ENCODE peak calls at places on chromosomes 11 and 22, in four cellular contexts. M, R, D and G are unnamed samples.

GRCh38 chr11:56740886-56741285 is 7.6 kb downstream of the OR9G4 start:
- DNase-seq in M (no peak), R (no peak), D (no peak), G (no peak)

GRCh38 chr11:107508858-107509244 is 51.2 kb upstream of the CWF19L2 start:
- DNase-seq in M (no peak), R (no peak), D (no peak), G (no peak)

GRCh38 chr11:73271936-73272679 is at the start of gene P2RY6:
- DNase-seq in M (peak; percentile 59), R (peak; percentile 92), D (no peak), G (no peak)

GRCh38 chr11:6876914-6877313 is 489 bp downstream of the OR10A4 start:
- DNase-seq in M (no peak), R (no peak), D (no peak), G (no peak)

GRCh38 chr11:63998558-63999348 is 12.5 kb downstream of the OTUB1 start:
- DNase-seq in M (no peak), R (peak; percentile 73), D (no peak), G (no peak)

GRCh38 chr11:76329084-76329648 is 51.8 kb downstream of the THAP12 start:
- DNase-seq in M (peak; percentile 50), R (peak; percentile 92), D (no peak), G (no peak)

GRCh38 chr11:78212586-78213371 is 24.1 kb downstream of the USP35 start:
- DNase-seq in M (peak; percentile 64), R (no peak), D (no peak), G (no peak)

GRCh38 chr22:49334976-49335375 is 492.7 kb downstream of the BRD1 start:
- DNase-seq in M (no peak), R (no peak), D (no peak), G (no peak)

GRCh38 chr11:102966011-102966410 is 10.5 kb upstream of the MMP13 start:
- DNase-seq in M (peak; percentile 20), R (no peak), D (no peak), G (no peak)

GRCh38 chr11:22169833-22170232 is 23.1 kb upstream of the ANO5 start:
- DNase-seq in M (peak; percentile 1), R (no peak), D (no peak), G (no peak)

GRCh38 chr22:29344137-29344536 is 28.6 kb upstream of the RASL10A start:
- DNase-seq in M (peak; percentile 99), R (peak; percentile 37), D (no peak), G (no peak)

GRCh38 chr11:69969890-69970784 is 108.0 kb upstream of the ANO1 start:
- DNase-seq in M (no peak), R (peak; percentile 35), D (no peak), G (no peak)

GRCh38 chr11:101296896-101297295 is 167.3 kb upstream of the PGR start:
- DNase-seq in M (no peak), R (peak; percentile 64), D (no peak), G (no peak)

GRCh38 chr11:2374456-2375201 is 2.5 kb upstream of the CD81 start:
- DNase-seq in M (no peak), R (no peak), D (no peak), G (no peak)

GRCh38 chr11:15434529-15434928 is 319.8 kb downstream of the INSC start:
- DNase-seq in M (no peak), R (no peak), D (no peak), G (no peak)

GRCh38 chr11:82326853-82327252 is 406.8 kb downstream of the FAM181B start:
- DNase-seq in M (no peak), R (no peak), D (no peak), G (no peak)

GRCh38 chr11:72552399-72552910 is 118.1 kb upstream of the CLPB start:
- DNase-seq in M (no peak), R (no peak), D (no peak), G (no peak)

GRCh38 chr11:8291421-8292350 is 28.0 kb upstream of the LMO1 start:
- DNase-seq in M (no peak), R (no peak), D (no peak), G (peak; percentile 32)

GRCh38 chr11:126702165-126702738 is 298.3 kb downstream of the KIRREL3 start:
- DNase-seq in M (no peak), R (no peak), D (no peak), G (no peak)

GRCh38 chr11:126701555-126701897 is 299.0 kb downstream of the KIRREL3 start:
- DNase-seq in M (no peak), R (no peak), D (no peak), G (no peak)

GRCh38 chr11:126703661-126704060 is 296.9 kb downstream of the KIRREL3 start:
- DNase-seq in M (peak; percentile 40), R (peak; percentile 39), D (no peak), G (no peak)

GRCh38 chr11:126704144-126704543 is 296.4 kb downstream of the KIRREL3 start:
- DNase-seq in M (no peak), R (no peak), D (no peak), G (no peak)

GRCh38 chr11:126702987-126703386 is 297.6 kb downstream of the KIRREL3 start:
- DNase-seq in M (peak; percentile 22), R (peak; percentile 6), D (no peak), G (no peak)
- H3K4me1 ChIP-seq in M (no peaks in the 10 kb centered on the region), R (no peaks in the 10 kb centered on the region), D (no peaks in the 10 kb centered on the region), G (no peaks in the 10 kb centered on the region)

GRCh38 chr22:20315337-20316216 is 4.3 kb downstream of the DGCR6L start:
- DNase-seq in M (no peak), R (no peak), D (no peak), G (no peak)

GRCh38 chr22:20319745-20320658 is at the start of gene DGCR6L:
- DNase-seq in M (peak; percentile 96), R (peak; percentile 97), D (peak; percentile 92), G (peak; percentile 95)

GRCh38 chr22:20316217-20316843 is 3.5 kb downstream of the DGCR6L start:
- DNase-seq in M (no peak), R (no peak), D (no peak), G (peak; percentile 46)

GRCh38 chr22:20316844-20317401 is 2.9 kb downstream of the DGCR6L start:
- DNase-seq in M (no peak), R (no peak), D (no peak), G (no peak)

GRCh38 chr22:20319041-20319744 is 667 bp downstream of the DGCR6L start:
- DNase-seq in M (no peak), R (peak; percentile 64), D (no peak), G (no peak)
- H3K4me1 ChIP-seq in M (peaks cover 18% of the 10 kb centered on the region), R (no peaks in the 10 kb centered on the region), D (peaks cover 17% of the 10 kb centered on the region), G (peaks cover 51% of the 10 kb centered on the region)

GRCh38 chr11:68674461-68674860 is 9.9 kb upstream of the GAL start:
- DNase-seq in M (no peak), R (no peak), D (no peak), G (no peak)

GRCh38 chr11:68670208-68670992 is 13.9 kb upstream of the GAL start:
- DNase-seq in M (no peak), R (no peak), D (no peak), G (no peak)

GRCh38 chr11:68673291-68673930 is 10.9 kb upstream of the GAL start:
- DNase-seq in M (peak; percentile 16), R (no peak), D (no peak), G (no peak)

GRCh38 chr11:68677432-68677831 is 6.9 kb upstream of the GAL start:
- DNase-seq in M (peak; percentile 92), R (peak; percentile 94), D (no peak), G (no peak)

GRCh38 chr11:68673991-68674390 is 10.4 kb upstream of the GAL start:
- DNase-seq in M (no peak), R (no peak), D (no peak), G (no peak)
- H3K4me1 ChIP-seq in M (peaks cover 3% of the 10 kb centered on the region), R (no peaks in the 10 kb centered on the region), D (no peaks in the 10 kb centered on the region), G (no peaks in the 10 kb centered on the region)

GRCh38 chr11:94545641-94546470 is 2.1 kb downstream of the FUT4 start:
- DNase-seq in M (no peak), R (no peak), D (no peak), G (no peak)

GRCh38 chr11:94549166-94549565 is 5.4 kb downstream of the FUT4 start:
- DNase-seq in M (no peak), R (no peak), D (no peak), G (no peak)

GRCh38 chr11:94544832-94545640 is 1.3 kb downstream of the FUT4 start:
- DNase-seq in M (no peak), R (peak; percentile 49), D (peak; percentile 1), G (no peak)

GRCh38 chr11:94544582-94544831 is 786 bp downstream of the FUT4 start:
- DNase-seq in M (no peak), R (peak; percentile 38), D (no peak), G (no peak)

GRCh38 chr11:94546886-94547285 is 3.2 kb downstream of the FUT4 start:
- DNase-seq in M (no peak), R (no peak), D (no peak), G (no peak)
- H3K4me1 ChIP-seq in M (no peaks in the 10 kb centered on the region), R (no peaks in the 10 kb centered on the region), D (peaks cover 22% of the 10 kb centered on the region), G (peaks cover 22% of the 10 kb centered on the region)

DNA sequence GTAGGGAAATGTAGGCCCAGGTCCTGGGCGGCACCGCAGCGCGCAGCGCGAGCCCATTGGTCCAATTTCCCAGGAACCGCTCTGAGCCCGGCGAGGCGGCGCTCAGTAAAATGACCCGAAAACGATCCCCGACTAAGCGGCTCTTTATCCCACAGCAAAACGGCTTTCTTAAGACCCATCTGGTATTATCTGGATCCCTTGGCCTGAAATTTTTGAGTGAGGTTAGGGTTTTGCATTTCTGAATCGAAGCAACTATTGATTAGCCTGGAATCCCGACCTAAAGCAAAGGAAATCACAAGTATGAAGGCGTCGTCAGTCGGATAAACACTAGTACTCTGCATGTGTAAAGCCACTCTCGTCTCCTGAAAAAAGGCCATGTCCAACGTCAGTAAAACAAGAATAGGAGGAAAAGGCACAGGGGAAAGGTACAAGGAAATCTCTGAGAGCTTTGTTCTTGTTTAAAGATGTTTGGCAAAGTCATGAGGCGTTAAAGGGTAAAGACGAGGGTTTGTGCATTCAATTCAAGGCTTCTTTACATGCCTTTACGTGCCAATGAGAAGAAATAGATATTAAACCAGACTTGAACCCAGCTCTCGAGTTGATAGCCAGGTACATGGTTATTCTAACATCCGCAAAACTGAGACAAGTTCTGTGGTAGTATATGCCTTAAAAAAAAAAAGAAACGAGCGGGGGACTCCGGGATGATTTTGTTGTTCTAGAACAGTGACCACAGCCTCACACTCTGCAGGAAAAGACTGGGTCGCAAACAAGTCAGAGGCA is 564 bp upstream of the CFL1 start:
- DNase-seq in M (no peak), R (peak; percentile 49), D (no peak), G (no peak)
- H3K4me1 ChIP-seq in M (peaks cover 32% of the 10 kb centered on the region), R (peaks cover 3% of the 10 kb centered on the region), D (peaks cover 39% of the 10 kb centered on the region), G (peaks cover 49% of the 10 kb centered on the region)

GRCh38 chr22:35913925-35914324 is 114.7 kb downstream of the RBFOX2 start:
- DNase-seq in M (no peak), R (no peak), D (no peak), G (no peak)

GRCh38 chr22:35912668-35913067 is 116.0 kb downstream of the RBFOX2 start:
- DNase-seq in M (no peak), R (no peak), D (no peak), G (no peak)

GRCh38 chr22:35910926-35911325 is 117.7 kb downstream of the RBFOX2 start:
- DNase-seq in M (no peak), R (peak; percentile 88), D (no peak), G (no peak)

GRCh38 chr22:35911877-35912276 is 116.7 kb downstream of the RBFOX2 start:
- DNase-seq in M (no peak), R (no peak), D (no peak), G (no peak)

GRCh38 chr22:35910013-35910860 is 118.4 kb downstream of the RBFOX2 start:
- DNase-seq in M (peak; percentile 72), R (peak; percentile 58), D (no peak), G (no peak)
- H3K4me1 ChIP-seq in M (peaks cover 6% of the 10 kb centered on the region), R (peaks cover 19% of the 10 kb centered on the region), D (no peaks in the 10 kb centered on the region), G (peaks cover 10% of the 10 kb centered on the region)